ENCODE peak calls at places on chromosomes 11 and 22, in seven cellular contexts. H is endodermal cell; U is thoracic aorta; N is effector memory CD4-positive, alpha-beta T cell; M is heart right ventricle; O is psoas muscle; A is suprapubic skin. J is an unnamed sample.

GRCh38 chr11:75347781-75348613 is 3.5 kb downstream of the ARRB1 start:
- DNase-seq in H (no peak), M (peak; percentile 50), U (no peak), O (no peak), N (no peak), A (no peak), J (peak; percentile 63)

GRCh38 chr22:27420817-27421361 is 380.7 kb downstream of the MN1 start:
- DNase-seq in M (peak; percentile 89), U (peak; percentile 66), H (no peak), O (peak; percentile 75), N (no peak), A (peak; percentile 83), J (peak; percentile 87)

GRCh38 chr22:45317551-45318167 is 7.9 kb downstream of the FAM118A start:
- DNase-seq in N (no peak), M (peak; percentile 64), O (peak; percentile 60), A (peak; percentile 79), U (peak; percentile 67), H (peak; percentile 76), J (peak; percentile 41)

GRCh38 chr11:1756791-1757771 is 6.6 kb downstream of the CTSD start:
- DNase-seq in U (no peak), O (peak; percentile 28), N (no peak), M (no peak), H (no peak), A (no peak), J (no peak)

GRCh38 chr11:119901657-119902577 is 172.9 kb upstream of the NECTIN1 start:
- DNase-seq in O (no peak), U (no peak), H (no peak), N (no peak), M (no peak), A (no peak), J (no peak)

GRCh38 chr11:60625262-60625661 is 74.2 kb upstream of the MS4A8 start:
- DNase-seq in A (no peak), U (no peak), M (no peak), H (peak; percentile 81), O (no peak), N (no peak), J (no peak)

GRCh38 chr11:18754308-18754707 is 28.3 kb upstream of the IGSF22 start:
- DNase-seq in A (no peak), H (no peak), M (no peak), U (no peak), O (no peak), N (no peak), J (no peak)

GRCh38 chr11:121473064-121473777 is 20.5 kb upstream of the SORL1-AS1 start:
- DNase-seq in H (no peak), O (no peak), N (no peak), A (no peak), M (no peak), U (no peak), J (no peak)

GRCh38 chr22:42856179-42856864 is 751 bp downstream of the ARFGAP3 start:
- DNase-seq in H (no peak), M (peak; percentile 79), O (peak; percentile 73), U (no peak), N (peak; percentile 31), A (peak; percentile 87), J (no peak)

GRCh38 chr11:101127348-101127698 is 2.3 kb downstream of the PGR start:
- DNase-seq in N (no peak), M (peak; percentile 11), H (peak; percentile 84), A (peak; percentile 52), O (peak; percentile 29), U (no peak), J (peak; percentile 53)

GRCh38 chr11:95647355-95647754 is 142.2 kb downstream of the FAM76B start:
- DNase-seq in U (no peak), H (no peak), N (no peak), M (no peak), A (no peak), O (no peak), J (no peak)

GRCh38 chr11:18987454-18988231 is 48.4 kb upstream of the MRGPRX1 start:
- DNase-seq in O (no peak), U (no peak), A (no peak), M (no peak), N (no peak), H (no peak), J (no peak)

GRCh38 chr11:7656704-7657103 is 16.6 kb downstream of the CYB5R2 start:
- DNase-seq in N (no peak), A (no peak), H (no peak), O (no peak), U (no peak), M (no peak), J (no peak)

GRCh38 chr11:120326228-120326627 is 1.1 kb downstream of the TLCD5 start:
- DNase-seq in M (no peak), A (no peak), N (no peak), U (no peak), H (no peak), O (no peak), J (no peak)

GRCh38 chr22:47005506-47006408 is 243.3 kb downstream of the TBC1D22A start:
- DNase-seq in M (no peak), U (no peak), O (no peak), N (no peak), H (no peak), A (no peak), J (no peak)

GRCh38 chr22:35783943-35784614 is 66.4 kb downstream of the APOL5 start:
- DNase-seq in H (no peak), M (no peak), A (no peak), O (no peak), N (no peak), U (no peak), J (no peak)

GRCh38 chr11:34330653-34331052 is 27.2 kb downstream of the ABTB2 start:
- DNase-seq in H (no peak), N (no peak), U (no peak), M (no peak), A (no peak), O (no peak), J (no peak)

GRCh38 chr11:87063982-87064381 is 26.2 kb downstream of the TMEM135 start:
- DNase-seq in U (no peak), A (no peak), M (no peak), N (no peak), H (no peak), O (no peak), J (no peak)

GRCh38 chr11:45042560-45042959 is 91.9 kb upstream of the TP53I11 start:
- DNase-seq in H (no peak), N (no peak), O (no peak), U (peak; percentile 17), A (peak; percentile 78), M (no peak), J (no peak)

GRCh38 chr11:12179019-12179418 is 68.6 kb downstream of the MICAL2 start:
- DNase-seq in N (no peak), U (no peak), O (no peak), H (peak; percentile 76), M (no peak), A (no peak), J (no peak)

GRCh38 chr11:88171982-88172381 is 3.3 kb downstream of the RAB38 start:
- DNase-seq in M (no peak), A (no peak), N (no peak), O (no peak), U (no peak), H (no peak), J (no peak)

GRCh38 chr11:103633819-103634590 is 402.4 kb upstream of the DDI1 start:
- DNase-seq in U (no peak), A (no peak), H (no peak), O (no peak), N (no peak), M (no peak), J (no peak)

GRCh38 chr11:74691755-74692154 is 39.5 kb downstream of the CHRDL2 start:
- DNase-seq in U (no peak), O (no peak), H (no peak), M (no peak), A (no peak), N (no peak), J (no peak)

GRCh38 chr11:43549624-43550023 is 130.9 kb upstream of the HSD17B12 start:
- DNase-seq in O (no peak), A (no peak), N (no peak), U (no peak), H (peak; percentile 64), M (no peak), J (no peak)

GRCh38 chr11:78884761-78885160 is 310.1 kb upstream of the NARS2 start:
- DNase-seq in N (no peak), A (no peak), U (no peak), M (no peak), O (no peak), H (no peak), J (no peak)

GRCh38 chr11:78889698-78890097 is 315.0 kb upstream of the NARS2 start:
- DNase-seq in M (no peak), H (no peak), N (no peak), O (no peak), A (no peak), U (no peak), J (no peak)

GRCh38 chr11:78883506-78883905 is 308.8 kb upstream of the NARS2 start:
- DNase-seq in A (no peak), M (no peak), H (no peak), U (no peak), O (no peak), N (no peak), J (no peak)

GRCh38 chr11:78886616-78887015 is 312.0 kb upstream of the NARS2 start:
- DNase-seq in U (no peak), A (no peak), N (no peak), H (no peak), O (no peak), M (no peak), J (no peak)
- H3K36me3 ChIP-seq in U (no peaks in the 10 kb centered on the region), A (no peaks in the 10 kb centered on the region), N (no peaks in the 10 kb centered on the region), H (peaks cover 9% of the 10 kb centered on the region), O (no peaks in the 10 kb centered on the region), M (no peaks in the 10 kb centered on the region), J (no peaks in the 10 kb centered on the region)

DNA sequence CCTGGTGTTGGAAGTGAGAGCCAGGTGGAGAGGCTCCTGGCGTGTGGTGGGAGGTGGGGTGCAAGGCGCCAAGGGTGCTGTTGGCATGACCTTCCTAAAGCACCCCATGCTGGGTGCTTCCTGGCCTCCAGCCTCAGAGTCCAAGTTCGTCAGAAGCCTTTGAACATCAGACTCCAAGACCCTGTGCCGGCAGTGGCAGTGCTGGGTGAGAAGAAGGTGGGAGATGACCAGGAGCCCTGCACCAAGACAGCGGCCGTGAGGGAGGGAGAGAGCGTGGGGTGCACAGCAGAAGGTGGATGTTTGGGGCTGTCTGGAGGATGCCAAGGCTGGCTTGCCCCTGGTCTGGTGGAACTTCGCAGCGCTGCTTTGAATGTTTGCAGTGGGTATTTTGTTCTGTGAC is 29.7 kb upstream of the PARVB start:
- DNase-seq in H (no peak), M (no peak), N (no peak), U (no peak), A (no peak), O (no peak), J (no peak)
- H3K36me3 ChIP-seq in H (peaks cover 82% of the 10 kb centered on the region), M (peaks cover 70% of the 10 kb centered on the region), N (peaks cover 37% of the 10 kb centered on the region), U (peaks cover 14% of the 10 kb centered on the region), A (peaks cover 71% of the 10 kb centered on the region), O (no peaks in the 10 kb centered on the region), J (no peaks in the 10 kb centered on the region)

GRCh38 chr22:25960375-25960774 is 208.9 kb upstream of the SEZ6L start:
- DNase-seq in N (no peak), H (peak; percentile 70), O (no peak), U (no peak), A (no peak), M (no peak), J (no peak)
- H3K36me3 ChIP-seq in N (no peaks in the 10 kb centered on the region), H (no peaks in the 10 kb centered on the region), O (peaks cover 7% of the 10 kb centered on the region), U (peaks cover 27% of the 10 kb centered on the region), A (no peaks in the 10 kb centered on the region), M (peaks cover 76% of the 10 kb centered on the region), J (no peaks in the 10 kb centered on the region)

DNA sequence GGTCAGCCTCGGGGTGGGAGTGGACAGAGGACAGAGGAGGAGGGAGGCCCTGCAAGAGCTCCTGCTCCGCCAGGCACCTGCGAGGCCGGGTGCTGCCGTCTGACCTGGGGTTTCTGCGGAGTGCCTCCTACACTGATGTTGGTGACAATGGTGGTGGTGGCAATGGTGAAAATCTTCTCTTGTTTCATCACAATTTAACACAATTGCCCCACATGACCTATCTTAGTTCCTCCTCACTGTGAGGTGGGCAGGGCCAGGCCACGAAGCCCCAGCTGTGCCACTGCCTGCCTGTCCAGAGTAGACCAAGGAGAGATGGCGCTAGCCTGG is 10.0 kb downstream of the CSF2RB start:
- DNase-seq in N (no peak), O (no peak), M (no peak), A (no peak), U (no peak), H (peak; percentile 38), J (no peak)
- H3K36me3 ChIP-seq in N (no peaks in the 10 kb centered on the region), O (no peaks in the 10 kb centered on the region), M (no peaks in the 10 kb centered on the region), A (no peaks in the 10 kb centered on the region), U (no peaks in the 10 kb centered on the region), H (no peaks in the 10 kb centered on the region), J (no peaks in the 10 kb centered on the region)